ENCODE peak calls at places on chromosomes 4 and X, in eight cellular contexts. E, A, Z, K, V, N, L and R are unnamed samples.

GRCh38 chr4:10015140-10015753 is 6.0 kb downstream of the SLC2A9 start:
- DNase-seq in E (peak), A (peak), Z (peak), K (no peak), V (no peak), N (peak), L (peak), R (no peak)

GRCh38 chr4:2322801-2323200 is 60.9 kb upstream of the MXD4 start:
- DNase-seq in E (no peak), A (no peak), Z (no peak), K (no peak), V (no peak), N (no peak), L (peak), R (no peak)

GRCh38 chr4:9812530-9813340 is 31.3 kb downstream of the DRD5 start:
- DNase-seq in E (no peak), A (no peak), Z (no peak), K (no peak), V (no peak), N (no peak), L (no peak), R (no peak)

GRCh38 chr4:182251116-182251515 is 7.9 kb downstream of the TENM3 start:
- DNase-seq in E (no peak), A (no peak), Z (no peak), K (no peak), V (no peak), N (no peak), L (no peak), R (no peak)

GRCh38 chr4:114265342-114265741 is 285.9 kb upstream of the ARSJ start:
- DNase-seq in E (no peak), A (no peak), Z (no peak), K (no peak), V (no peak), N (no peak), L (no peak), R (no peak)

GRCh38 chrX:22041931-22042530 is 9.9 kb downstream of the PHEX start:
- DNase-seq in E (no peak), A (no peak), Z (no peak), K (no peak), V (no peak), N (no peak), L (no peak), R (no peak)

GRCh38 chr4:150140774-150141400 is 62.6 kb downstream of the DCLK2 start:
- DNase-seq in E (no peak), A (no peak), Z (peak), K (no peak), V (no peak), N (no peak), L (peak), R (no peak)

GRCh38 chr4:3436798-3437581 is 4.8 kb upstream of the HGFAC start:
- DNase-seq in E (no peak), A (no peak), Z (peak), K (no peak), V (no peak), N (peak), L (peak), R (peak)

GRCh38 chr4:102339018-102339417 is 6.3 kb downstream of the SLC39A8 start:
- DNase-seq in E (no peak), A (no peak), Z (no peak), K (no peak), V (no peak), N (no peak), L (no peak), R (no peak)

GRCh38 chrX:85109235-85109634 is 105.6 kb downstream of the APOOL start:
- DNase-seq in E (no peak), A (no peak), Z (peak), K (no peak), V (peak), N (peak), L (no peak), R (peak)

GRCh38 chrX:349196-349595 is 30.6 kb upstream of the GTPBP6 start:
- DNase-seq in E (no peak), A (no peak), Z (no peak), K (no peak), V (no peak), N (no peak), L (no peak), R (no peak)

GRCh38 chrX:34528081-34528480 is 129.0 kb downstream of the TMEM47 start:
- DNase-seq in E (no peak), A (no peak), Z (no peak), K (no peak), V (no peak), N (no peak), L (no peak), R (no peak)

GRCh38 chr4:11263208-11263607 is 165.5 kb downstream of the HS3ST1 start:
- DNase-seq in E (no peak), A (no peak), Z (no peak), K (no peak), V (no peak), N (no peak), L (no peak), R (no peak)

GRCh38 chrX:18075603-18076002 is 145.1 kb downstream of the BEND2 start:
- DNase-seq in E (no peak), A (no peak), Z (no peak), K (no peak), V (no peak), N (no peak), L (no peak), R (no peak)

GRCh38 chrX:153538424-153538823 is 21.0 kb downstream of the ATP2B3 start:
- DNase-seq in E (peak), A (no peak), Z (no peak), K (no peak), V (no peak), N (no peak), L (no peak), R (no peak)

GRCh38 chr4:125520258-125520990 is 205.7 kb downstream of the FAT4 start:
- DNase-seq in E (no peak), A (no peak), Z (no peak), K (no peak), V (no peak), N (no peak), L (peak), R (no peak)
- TF ChIP-seq POLR2A in E (no peak), A (no peak), Z (no peak), K (no peak), V (no peak), N (no peak), L (no peak), R (no peak)

GRCh38 chrX:48696301-48697181 is at the start of gene SUV39H1:
- DNase-seq in E (peak), A (peak), Z (peak), K (peak), V (peak), N (peak), L (peak), R (peak)
- TF ChIP-seq POLR2A in E (peak), A (peak), Z (peak), K (peak), V (peak), N (peak), L (no peak), R (peak)

DNA sequence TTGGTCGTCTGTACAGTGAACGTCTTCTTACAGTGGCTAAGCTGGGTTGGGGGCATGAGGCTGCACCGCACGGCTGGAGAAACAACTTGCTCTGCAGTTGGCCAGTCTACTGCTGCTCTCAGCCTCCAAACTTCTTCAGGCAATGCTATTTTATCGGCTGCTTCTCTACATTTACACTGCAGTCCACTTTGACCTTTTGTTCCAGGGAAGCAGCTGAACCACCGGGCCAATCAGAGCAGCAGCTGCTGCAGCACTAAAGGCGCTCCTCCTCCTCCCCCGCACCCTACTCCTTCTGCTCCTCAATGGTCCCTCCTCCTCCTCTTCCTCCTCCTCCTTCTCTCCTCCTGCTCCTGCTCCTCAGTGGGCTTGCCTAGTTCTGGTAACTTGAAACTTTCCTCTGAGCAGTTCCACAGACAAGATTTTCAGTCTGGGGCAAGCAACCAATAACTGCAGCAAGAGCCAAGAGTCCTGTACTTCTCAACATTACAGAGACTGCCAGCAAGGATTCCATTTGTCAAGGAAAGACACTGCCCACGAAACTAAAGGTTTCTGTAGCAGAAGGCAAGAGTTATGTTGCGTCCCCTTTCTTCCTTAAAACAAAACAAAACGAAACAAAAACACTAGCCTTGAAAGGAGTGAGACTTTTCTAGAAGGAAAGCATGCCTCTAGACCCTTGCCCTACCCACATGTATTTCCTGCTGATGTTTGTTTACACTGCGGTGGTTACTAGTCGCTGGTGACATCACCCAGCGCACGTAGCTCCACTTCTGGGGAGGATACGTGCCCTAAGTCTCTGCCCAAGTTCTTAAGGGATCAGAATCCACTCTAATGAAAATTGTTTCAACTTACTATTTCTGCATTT is 125.7 kb upstream of the NAP1L5 start:
- DNase-seq in E (peak), A (peak), Z (peak), K (peak), V (no peak), N (peak), L (peak), R (peak)
- TF ChIP-seq POLR2A in E (peak), A (peak), Z (peak), K (peak), V (no peak), N (no peak), L (peak), R (no peak)

GRCh38 chr4:42750831-42751230 is 93.9 kb upstream of the ATP8A1 start:
- DNase-seq in E (no peak), A (no peak), Z (no peak), K (no peak), V (no peak), N (no peak), L (no peak), R (no peak)

GRCh38 chr4:42750091-42750490 is 93.2 kb upstream of the ATP8A1 start:
- DNase-seq in E (no peak), A (no peak), Z (no peak), K (no peak), V (no peak), N (no peak), L (no peak), R (no peak)
- TF ChIP-seq POLR2A in E (no peak), A (no peak), Z (no peak), K (no peak), V (no peak), N (no peak), L (no peak), R (no peak)

DNA sequence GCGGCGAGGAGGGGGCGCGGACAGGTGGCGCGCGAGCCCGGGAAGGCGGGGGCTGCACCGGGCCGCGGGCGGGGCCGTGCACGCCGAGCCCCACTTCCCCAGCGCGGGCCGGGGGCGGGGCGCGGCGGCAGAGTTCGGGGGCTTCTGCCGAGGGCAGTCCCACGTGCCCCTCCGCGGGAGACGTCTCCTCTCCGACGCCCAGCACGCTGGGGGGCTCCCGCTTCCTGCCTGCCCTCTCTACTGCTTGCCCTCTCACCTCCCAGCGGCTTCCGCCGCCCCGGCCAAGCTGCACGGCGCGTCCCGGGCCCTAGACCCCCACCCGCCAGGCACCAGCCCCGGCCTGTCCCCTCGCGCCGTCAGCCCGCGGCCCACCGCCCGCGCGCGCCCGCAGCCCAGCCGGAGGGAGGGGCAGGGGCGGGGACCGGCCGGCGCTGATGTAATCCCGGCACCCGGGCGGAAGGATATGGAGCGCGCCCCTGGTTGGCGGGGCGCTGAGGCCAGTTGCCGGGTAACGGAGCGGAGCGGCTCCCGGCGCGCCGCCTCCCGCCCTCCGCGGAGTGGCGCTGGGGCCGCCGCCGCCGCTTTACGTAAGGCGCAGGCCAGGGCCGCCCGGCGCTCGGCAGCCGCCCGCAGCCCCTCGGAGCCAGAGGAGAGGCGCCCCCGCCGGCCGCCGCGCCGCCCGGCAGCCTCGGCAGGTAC is at the start of gene KIAA0232:
- DNase-seq in E (peak), A (peak), Z (peak), K (peak), V (peak), N (peak), L (peak), R (peak)
- TF ChIP-seq POLR2A in E (peak), A (peak), Z (peak), K (peak), V (no peak), N (peak), L (peak), R (peak)

DNA sequence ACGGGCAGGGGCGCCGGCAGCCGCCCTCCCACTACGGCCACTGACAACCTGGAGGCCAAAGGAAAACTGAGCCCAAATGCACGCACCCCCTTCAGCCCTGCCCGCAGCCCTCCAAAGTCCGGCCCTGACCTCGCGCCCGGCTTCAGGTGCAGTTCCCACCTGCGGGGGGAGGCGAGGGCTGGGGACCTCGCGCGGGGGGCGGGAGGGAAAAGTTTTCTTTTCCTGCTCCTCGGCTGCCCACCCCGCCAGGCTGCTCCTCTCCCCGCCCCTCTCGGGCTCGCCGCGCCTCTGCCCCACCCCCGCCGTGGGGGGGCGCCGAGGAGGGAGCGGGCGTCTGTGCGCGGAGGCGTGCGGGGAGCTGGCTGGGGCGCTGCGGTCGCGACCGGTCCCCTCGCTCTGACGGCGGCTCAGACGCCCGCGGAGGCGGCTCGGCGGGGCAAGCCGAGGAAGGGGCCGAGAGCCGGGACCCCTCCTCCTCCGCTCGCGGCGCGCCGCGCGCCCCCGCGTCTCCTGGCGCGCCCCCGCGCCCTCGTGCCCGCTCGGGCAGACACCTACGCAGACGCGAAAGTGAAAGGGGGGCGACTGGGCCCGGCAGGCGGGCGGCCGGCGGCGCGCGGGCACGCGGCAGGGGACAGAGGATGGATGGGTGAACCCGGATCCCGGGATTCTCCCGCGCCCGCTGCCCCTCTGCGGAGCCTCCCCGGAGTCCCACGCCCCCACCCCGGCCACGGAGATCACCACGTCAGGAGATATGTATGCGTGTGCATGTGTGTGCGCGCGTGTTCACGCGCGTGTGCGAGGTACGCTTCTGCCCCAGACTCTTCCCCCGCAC is 3.1 kb upstream of the NR3C2 start:
- DNase-seq in E (peak), A (peak), Z (no peak), K (peak), V (peak), N (no peak), L (no peak), R (peak)
- TF ChIP-seq POLR2A in E (no peak), A (peak), Z (no peak), K (no peak), V (no peak), N (no peak), L (no peak), R (no peak)

GRCh38 chrX:3227526-3227925 is 118.9 kb downstream of the MXRA5 start:
- DNase-seq in E (no peak), A (no peak), Z (no peak), K (no peak), V (no peak), N (no peak), L (no peak), R (no peak)
- TF ChIP-seq POLR2A in E (no peak), A (no peak), Z (no peak), K (no peak), V (no peak), N (no peak), L (no peak), R (no peak)